ENCODE peak calls at places on chromosomes 3 and 15, in eight cellular contexts. B, P, E, G, I, J, Y and K are unnamed samples.

GRCh38 chr3:53162672-53163458 is 1.9 kb downstream of the PRKCD start:
- DNase-seq in B (peak), P (no peak), E (no peak), G (no peak), I (peak), J (peak), Y (peak), K (no peak)

GRCh38 chr15:39595621-39596221 is 14.8 kb downstream of the THBS1 start:
- DNase-seq in B (no peak), P (no peak), E (no peak), G (peak), I (no peak), J (no peak), Y (peak), K (no peak)

GRCh38 chr3:161600185-161600584 is 103.6 kb downstream of the OTOL1 start:
- DNase-seq in B (no peak), P (no peak), E (no peak), G (no peak), I (no peak), J (no peak), Y (no peak), K (no peak)

GRCh38 chr3:34011171-34012101 is 213.0 kb downstream of the PDCD6IP start:
- DNase-seq in B (no peak), P (no peak), E (peak), G (no peak), I (no peak), J (no peak), Y (no peak), K (no peak)

GRCh38 chr3:116299646-116300081 is 145.6 kb downstream of the LSAMP start:
- DNase-seq in B (no peak), P (no peak), E (peak), G (no peak), I (no peak), J (no peak), Y (no peak), K (no peak)

GRCh38 chr15:40565333-40566238 is 744 bp upstream of the CCDC32 start:
- DNase-seq in B (no peak), P (no peak), E (no peak), G (no peak), I (no peak), J (no peak), Y (no peak), K (no peak)

GRCh38 chr3:21486381-21486935 is 264.6 kb downstream of the ZNF385D start:
- DNase-seq in B (no peak), P (no peak), E (no peak), G (no peak), I (no peak), J (no peak), Y (no peak), K (no peak)

GRCh38 chr3:129104498-129105079 is 17.0 kb downstream of the RAB43 start:
- DNase-seq in B (no peak), P (no peak), E (no peak), G (no peak), I (no peak), J (no peak), Y (no peak), K (no peak)

GRCh38 chr3:10935028-10935427 is 57.5 kb upstream of the SLC6A1 start:
- DNase-seq in B (no peak), P (no peak), E (no peak), G (no peak), I (no peak), J (no peak), Y (no peak), K (no peak)

GRCh38 chr3:13012228-13012691 is 61.0 kb downstream of the IQSEC1 start:
- DNase-seq in B (no peak), P (peak), E (no peak), G (no peak), I (peak), J (peak), Y (no peak), K (peak)

GRCh38 chr3:161284989-161285388 is 63.9 kb downstream of the NMD3 start:
- DNase-seq in B (no peak), P (no peak), E (peak), G (no peak), I (no peak), J (no peak), Y (peak), K (no peak)

GRCh38 chr3:27939510-27939909 is 217.4 kb upstream of the EOMES start:
- DNase-seq in B (no peak), P (no peak), E (no peak), G (no peak), I (no peak), J (no peak), Y (peak), K (no peak)

GRCh38 chr3:110066201-110066600 is 728.9 kb upstream of the DPPA4 start:
- DNase-seq in B (no peak), P (no peak), E (no peak), G (no peak), I (no peak), J (no peak), Y (no peak), K (no peak)

GRCh38 chr3:33128706-33129105 is 14.9 kb downstream of the CRTAP start:
- DNase-seq in B (no peak), P (no peak), E (no peak), G (no peak), I (no peak), J (no peak), Y (no peak), K (no peak)

GRCh38 chr3:179421500-179421899 is 29.8 kb downstream of the GNB4 start:
- DNase-seq in B (no peak), P (no peak), E (peak), G (no peak), I (no peak), J (no peak), Y (peak), K (no peak)

GRCh38 chr15:74240002-74240568 is 4.0 kb downstream of the CCDC33 start:
- DNase-seq in B (no peak), P (peak), E (peak), G (peak), I (no peak), J (no peak), Y (peak), K (no peak)

GRCh38 chr3:23077126-23077525 is 126.0 kb upstream of the UBE2E2 start:
- DNase-seq in B (no peak), P (no peak), E (no peak), G (no peak), I (no peak), J (no peak), Y (no peak), K (no peak)

GRCh38 chr3:192943384-192943783 is 25.7 kb upstream of the MB21D2 start:
- DNase-seq in B (no peak), P (no peak), E (no peak), G (peak), I (no peak), J (no peak), Y (no peak), K (no peak)

GRCh38 chr15:39315200-39315599 is 265.7 kb upstream of the THBS1 start:
- DNase-seq in B (no peak), P (no peak), E (no peak), G (no peak), I (no peak), J (no peak), Y (no peak), K (no peak)

GRCh38 chr15:31016446-31016915 is 25.1 kb upstream of the MTMR10 start:
- DNase-seq in B (no peak), P (no peak), E (peak), G (peak), I (no peak), J (no peak), Y (peak), K (no peak)

GRCh38 chr15:49200347-49200746 is 30.3 kb downstream of the GALK2 start:
- DNase-seq in B (no peak), P (no peak), E (no peak), G (no peak), I (no peak), J (no peak), Y (no peak), K (no peak)

GRCh38 chr15:82105458-82106205 is 59.8 kb upstream of the MEX3B start:
- DNase-seq in B (no peak), P (no peak), E (peak), G (peak), I (no peak), J (no peak), Y (peak), K (no peak)

GRCh38 chr15:82792068-82792467 is 13.8 kb downstream of the FSD2 start:
- DNase-seq in B (no peak), P (no peak), E (no peak), G (no peak), I (no peak), J (no peak), Y (peak), K (no peak)

GRCh38 chr15:99110093-99110492 is 5.2 kb downstream of the SYNM start:
- DNase-seq in B (no peak), P (no peak), E (no peak), G (no peak), I (no peak), J (no peak), Y (no peak), K (no peak)

GRCh38 chr15:31263751-31264533 is 62.7 kb upstream of the KLF13 start:
- DNase-seq in B (peak), P (peak), E (no peak), G (no peak), I (peak), J (peak), Y (peak), K (peak)

GRCh38 chr3:13016083-13016725 is 57.0 kb downstream of the IQSEC1 start:
- DNase-seq in B (peak), P (peak), E (no peak), G (no peak), I (no peak), J (peak), Y (no peak), K (no peak)

GRCh38 chr15:63915209-63915887 is 81.6 kb upstream of the HERC1 start:
- DNase-seq in B (no peak), P (no peak), E (no peak), G (no peak), I (no peak), J (no peak), Y (no peak), K (no peak)